ENCODE peak calls at places on chromosomes 2 and 18, in eight cellular contexts. L is AG09309, Y is vagina, O is heart right ventricle, B is kidney, K is tibial artery, H is progenitor cell of endocrine pancreas, W is cardiac fibroblast. M is an unnamed sample.

GRCh38 chr2:186569906-186570305 is 19.9 kb upstream of the ITGAV start:
- DNase-seq in L (no peak), Y (no peak), O (no peak), B (no peak), K (no peak), H (no peak), W (no peak), M (no peak)

GRCh38 chr2:40401896-40402295 is 50.0 kb downstream of the SLC8A1 start:
- DNase-seq in L (peak; percentile 50), Y (no peak), O (no peak), B (no peak), K (no peak), H (no peak), W (peak; percentile 77), M (no peak)

GRCh38 chr2:160253440-160254296 is 53.6 kb upstream of the ITGB6 start:
- DNase-seq in L (no peak), Y (no peak), O (no peak), B (no peak), K (no peak), H (no peak), W (no peak), M (no peak)

GRCh38 chr2:43818761-43819160 is 19.9 kb downstream of the ABCG5 start:
- DNase-seq in L (peak; percentile 18), Y (no peak), O (no peak), B (no peak), K (peak; percentile 62), H (no peak), W (peak; percentile 76), M (no peak)

GRCh38 chr2:105042189-105042588 is 4.3 kb downstream of the MRPS9 start:
- DNase-seq in L (no peak), Y (no peak), O (no peak), B (no peak), K (no peak), H (no peak), W (no peak), M (no peak)

GRCh38 chr2:171762879-171763573 is 75.8 kb downstream of the DYNC1I2 start:
- DNase-seq in L (no peak), Y (no peak), O (no peak), B (no peak), K (no peak), H (no peak), W (peak; percentile 25), M (no peak)

GRCh38 chr2:12712871-12713270 is 3.9 kb upstream of the TRIB2 start:
- DNase-seq in L (no peak), Y (no peak), O (no peak), B (no peak), K (no peak), H (no peak), W (peak; percentile 88), M (no peak)

GRCh38 chr2:168564641-168565040 is 108.6 kb downstream of the CERS6 start:
- DNase-seq in L (no peak), Y (no peak), O (no peak), B (no peak), K (no peak), H (no peak), W (peak; percentile 20), M (no peak)

GRCh38 chr2:238136820-238137537 is 1.5 kb upstream of the KLHL30 start:
- DNase-seq in L (peak; percentile 32), Y (no peak), O (peak; percentile 21), B (peak; percentile 83), K (peak; percentile 45), H (no peak), W (peak; percentile 86), M (no peak)

GRCh38 chr2:240351088-240351741 is 84.2 kb upstream of the GPC1 start:
- DNase-seq in L (no peak), Y (no peak), O (no peak), B (no peak), K (no peak), H (no peak), W (peak; percentile 40), M (no peak)

GRCh38 chr2:146321175-146321574 is 1523.7 kb upstream of the ACVR2A start:
- DNase-seq in L (no peak), Y (no peak), O (no peak), B (no peak), K (no peak), H (no peak), W (peak; percentile 18), M (no peak)

GRCh38 chr2:158619496-158619895 is 162.7 kb downstream of the PKP4 start:
- DNase-seq in L (no peak), Y (no peak), O (no peak), B (no peak), K (no peak), H (no peak), W (peak; percentile 52), M (no peak)

GRCh38 chr18:8623549-8624106 is 14.4 kb downstream of the RAB12 start:
- DNase-seq in L (no peak), Y (no peak), O (peak; percentile 54), B (peak; percentile 72), K (peak; percentile 37), H (no peak), W (peak; percentile 7), M (peak; percentile 26)

GRCh38 chr2:173161040-173161439 is 85.4 kb downstream of the MAP3K20 start:
- DNase-seq in L (no peak), Y (no peak), O (no peak), B (no peak), K (no peak), H (no peak), W (peak; percentile 34), M (no peak)

GRCh38 chr2:62137431-62137830 is 58.5 kb upstream of the B3GNT2 start:
- DNase-seq in L (no peak), Y (no peak), O (no peak), B (no peak), K (no peak), H (no peak), W (peak; percentile 17), M (no peak)

GRCh38 chr2:226362991-226363390 is 436.6 kb downstream of the IRS1 start:
- DNase-seq in L (no peak), Y (no peak), O (no peak), B (no peak), K (no peak), H (no peak), W (peak; percentile 14), M (no peak)

GRCh38 chr2:236998250-236998649 is 87.4 kb upstream of the COPS8 start:
- DNase-seq in L (no peak), Y (no peak), O (no peak), B (no peak), K (no peak), H (no peak), W (peak; percentile 31), M (no peak)

GRCh38 chr18:75183524-75183923 is 25.4 kb downstream of the PTGR3 start:
- DNase-seq in L (no peak), Y (no peak), O (no peak), B (no peak), K (no peak), H (no peak), W (no peak), M (no peak)

GRCh38 chr18:9546468-9546867 is 67.9 kb downstream of the PPP4R1 start:
- DNase-seq in L (no peak), Y (no peak), O (no peak), B (no peak), K (no peak), H (no peak), W (no peak), M (no peak)

GRCh38 chr2:109337221-109337620 is 208.2 kb downstream of the SH3RF3 start:
- DNase-seq in L (no peak), Y (no peak), O (no peak), B (no peak), K (no peak), H (no peak), W (no peak), M (no peak)

GRCh38 chr18:34864836-34865497 is 154.9 kb downstream of the DTNA start:
- DNase-seq in L (no peak), Y (no peak), O (no peak), B (no peak), K (no peak), H (no peak), W (no peak), M (no peak)

GRCh38 chr18:34870916-34871315 is 160.8 kb downstream of the DTNA start:
- DNase-seq in L (no peak), Y (no peak), O (no peak), B (no peak), K (no peak), H (no peak), W (no peak), M (no peak)

GRCh38 chr18:34867520-34867919 is 157.4 kb downstream of the DTNA start:
- DNase-seq in L (no peak), Y (no peak), O (peak; percentile 16), B (no peak), K (no peak), H (no peak), W (peak; percentile 37), M (no peak)

GRCh38 chr18:34866310-34866709 is 156.2 kb downstream of the DTNA start:
- DNase-seq in L (no peak), Y (no peak), O (no peak), B (no peak), K (no peak), H (no peak), W (no peak), M (no peak)

GRCh38 chr18:34866739-34867138 is 156.6 kb downstream of the DTNA start:
- DNase-seq in L (no peak), Y (no peak), O (no peak), B (no peak), K (no peak), H (no peak), W (peak; percentile 34), M (no peak)
- TF ChIP-seq CTCF in L (peak; percentile 59), Y (no peak), O (peak; percentile 36), B (peak; percentile 13), K (no peak), H (peak; percentile 70), W (peak; percentile 61), M (peak; percentile 35)

GRCh38 chr2:206255003-206255402 is 19.5 kb upstream of the ZDBF2 start:
- DNase-seq in L (no peak), Y (no peak), O (no peak), B (no peak), K (no peak), H (no peak), W (no peak), M (no peak)

GRCh38 chr2:206245178-206245778 is 29.2 kb upstream of the ZDBF2 start:
- DNase-seq in L (no peak), Y (no peak), O (no peak), B (no peak), K (no peak), H (no peak), W (no peak), M (no peak)

GRCh38 chr2:206253125-206253787 is 21.2 kb upstream of the ZDBF2 start:
- DNase-seq in L (no peak), Y (no peak), O (no peak), B (no peak), K (no peak), H (no peak), W (no peak), M (no peak)

GRCh38 chr2:206250041-206250897 is 24.2 kb upstream of the ZDBF2 start:
- DNase-seq in L (no peak), Y (no peak), O (no peak), B (no peak), K (no peak), H (no peak), W (peak; percentile 20), M (peak; percentile 49)
- TF ChIP-seq CTCF in L (no peak), Y (no peak), O (no peak), B (no peak), K (no peak), H (no peak), W (no peak), M (peak; percentile 34)

GRCh38 chr18:6876646-6877045 is 147.1 kb downstream of the ARHGAP28 start:
- DNase-seq in L (peak; percentile 44), Y (no peak), O (no peak), B (no peak), K (no peak), H (no peak), W (no peak), M (no peak)
- TF ChIP-seq CTCF in L (no peak), Y (no peak), O (no peak), B (no peak), K (no peak), H (no peak), W (no peak), M (no peak)

GRCh38 chr2:35454966-35455638 is 900.5 kb upstream of the CRIM1 start:
- DNase-seq in L (no peak), Y (no peak), O (no peak), B (no peak), K (no peak), H (no peak), W (no peak), M (no peak)
- TF ChIP-seq CTCF in L (no peak), Y (no peak), O (no peak), B (no peak), K (no peak), H (peak; percentile 31), W (no peak), M (peak; percentile 8)

M was measured in GM10248.